ENCODE peak calls at places on chromosomes 7 and 10, in seven cellular contexts. A is AG09309, K is GM20000, S is neural progenitor cell, L is left ventricle myocardium inferior, J is thoracic aorta, D is upper lobe of right lung. E is an unnamed sample.

GRCh38 chr10:110919971-110920881 is 822 bp downstream of the SHOC2 start:
- DNase-seq in A (no peak), K (peak), S (peak), L (no peak), J (no peak), D (peak), E (peak)

GRCh38 chr7:130222-130572 is 62.2 kb upstream of the FAM20C start:
- DNase-seq in A (no peak), K (no peak), S (no peak), L (no peak), J (no peak), D (no peak), E (no peak)

GRCh38 chr7:158818325-158819213 is 10.7 kb downstream of the ESYT2 start:
- DNase-seq in A (peak), K (peak), S (peak), L (peak), J (peak), D (peak), E (peak)

GRCh38 chr7:25259487-25260243 is 31.4 kb upstream of the NPVF start:
- DNase-seq in A (peak), K (peak), S (peak), L (peak), J (no peak), D (no peak), E (peak)

GRCh38 chr7:23372671-23373070 is 73.5 kb downstream of the MALSU1 start:
- DNase-seq in A (no peak), K (no peak), S (no peak), L (no peak), J (no peak), D (no peak), E (no peak)

GRCh38 chr7:20352573-20353304 is 22.0 kb downstream of the ITGB8 start:
- DNase-seq in A (no peak), K (no peak), S (no peak), L (no peak), J (no peak), D (no peak), E (no peak)

GRCh38 chr10:73828166-73828565 is 16.8 kb upstream of the NDST2 start:
- DNase-seq in A (no peak), K (no peak), S (no peak), L (no peak), J (no peak), D (no peak), E (no peak)

GRCh38 chr7:22061781-22062180 is 116.1 kb upstream of the CDCA7L start:
- DNase-seq in A (no peak), K (no peak), S (no peak), L (no peak), J (no peak), D (no peak), E (no peak)

GRCh38 chr10:131453772-131454634 is 142.5 kb upstream of the TCERG1L start:
- DNase-seq in A (no peak), K (peak), S (peak), L (peak), J (no peak), D (peak), E (peak)

GRCh38 chr10:15896654-15897053 is 36.3 kb upstream of the MINDY3 start:
- DNase-seq in A (no peak), K (no peak), S (no peak), L (no peak), J (no peak), D (no peak), E (no peak)

GRCh38 chr7:63045575-63045974 is 953.1 kb upstream of the ZNF722 start:
- DNase-seq in A (no peak), K (no peak), S (no peak), L (no peak), J (no peak), D (no peak), E (no peak)

GRCh38 chr10:104337527-104337984 is 709 bp downstream of the ITPRIP start:
- DNase-seq in A (no peak), K (peak), S (peak), L (no peak), J (no peak), D (no peak), E (peak)

GRCh38 chr7:41116817-41117216 is 586.1 kb downstream of the INHBA start:
- DNase-seq in A (no peak), K (no peak), S (no peak), L (no peak), J (no peak), D (no peak), E (no peak)

GRCh38 chr7:53302511-53303246 is 267.2 kb downstream of the POM121L12 start:
- DNase-seq in A (no peak), K (no peak), S (no peak), L (no peak), J (no peak), D (no peak), E (no peak)

GRCh38 chr7:88344271-88344670 is 37.6 kb upstream of the STEAP4 start:
- DNase-seq in A (no peak), K (no peak), S (no peak), L (no peak), J (no peak), D (no peak), E (no peak)

GRCh38 chr10:124008187-124008970 is 85.0 kb downstream of the CHST15 start:
- DNase-seq in A (no peak), K (no peak), S (no peak), L (no peak), J (no peak), D (peak), E (no peak)

GRCh38 chr7:99648843-99649242 is 31.0 kb downstream of the CYP3A5 start:
- DNase-seq in A (no peak), K (no peak), S (no peak), L (no peak), J (no peak), D (no peak), E (no peak)

GRCh38 chr10:51170518-51171245 is 96.4 kb downstream of the PRKG1 start:
- DNase-seq in A (no peak), K (no peak), S (no peak), L (no peak), J (no peak), D (no peak), E (no peak)

GRCh38 chr10:80408198-80409085 is at the start of gene PRXL2A:
- DNase-seq in A (no peak), K (peak), S (peak), L (peak), J (peak), D (peak), E (peak)

GRCh38 chr10:14617125-14617524 is 157.6 kb downstream of the FAM107B start:
- DNase-seq in A (no peak), K (no peak), S (no peak), L (no peak), J (no peak), D (no peak), E (no peak)

GRCh38 chr7:69762821-69763352 is 164.6 kb downstream of the AUTS2 start:
- DNase-seq in A (no peak), K (no peak), S (no peak), L (no peak), J (no peak), D (no peak), E (peak)

GRCh38 chr10:126350216-126350992 is 37.9 kb downstream of the ADAM12 start:
- DNase-seq in A (peak), K (no peak), S (no peak), L (no peak), J (no peak), D (no peak), E (no peak)

GRCh38 chr10:18594574-18595156 is 56.7 kb downstream of the NSUN6 start:
- DNase-seq in A (no peak), K (no peak), S (peak), L (no peak), J (no peak), D (no peak), E (no peak)

GRCh38 chr7:135777626-135778398 is 29.2 kb upstream of the FAM180A start:
- DNase-seq in A (no peak), K (no peak), S (no peak), L (no peak), J (no peak), D (no peak), E (no peak)

GRCh38 chr10:34528320-34528719 is 286.8 kb downstream of the PARD3 start:
- DNase-seq in A (peak), K (no peak), S (peak), L (no peak), J (no peak), D (no peak), E (no peak)

GRCh38 chr7:106284516-106285050 is at the start of gene NAMPT:
- DNase-seq in A (no peak), K (peak), S (peak), L (peak), J (peak), D (no peak), E (peak)
- TF ChIP-seq CTCF in A (no peak), K (no peak), S (no peak), L (no peak), J (no peak), D (no peak), E (no peak)

GRCh38 chr10:29035721-29036120 is 253.1 kb upstream of the LYZL1 start:
- DNase-seq in A (no peak), K (no peak), S (no peak), L (no peak), J (no peak), D (no peak), E (no peak)
- TF ChIP-seq CTCF in A (no peak), K (no peak), S (no peak), L (no peak), J (no peak), D (no peak), E (no peak)

GRCh38 chr10:133093291-133093690 is 5.6 kb downstream of the ADGRA1 start:
- DNase-seq in A (no peak), K (no peak), S (no peak), L (no peak), J (no peak), D (no peak), E (no peak)

GRCh38 chr10:133090101-133090500 is 2.4 kb downstream of the ADGRA1 start:
- DNase-seq in A (no peak), K (no peak), S (no peak), L (no peak), J (no peak), D (no peak), E (no peak)

GRCh38 chr10:133089461-133089800 is 1.7 kb downstream of the ADGRA1 start:
- DNase-seq in A (no peak), K (no peak), S (no peak), L (no peak), J (no peak), D (no peak), E (no peak)

GRCh38 chr10:133090654-133091053 is 2.9 kb downstream of the ADGRA1 start:
- DNase-seq in A (no peak), K (no peak), S (no peak), L (no peak), J (no peak), D (no peak), E (no peak)

GRCh38 chr10:133091316-133091715 is 3.6 kb downstream of the ADGRA1 start:
- DNase-seq in A (no peak), K (no peak), S (no peak), L (no peak), J (no peak), D (no peak), E (no peak)
- TF ChIP-seq CTCF in A (no peak), K (no peak), S (no peak), L (no peak), J (no peak), D (no peak), E (no peak)

GRCh38 chr7:48876087-48876486 is 48.3 kb upstream of the CDC14C start:
- DNase-seq in A (no peak), K (no peak), S (no peak), L (no peak), J (no peak), D (no peak), E (no peak)

GRCh38 chr7:48872548-48872947 is 51.8 kb upstream of the CDC14C start:
- DNase-seq in A (no peak), K (no peak), S (no peak), L (no peak), J (no peak), D (no peak), E (no peak)

DNA sequence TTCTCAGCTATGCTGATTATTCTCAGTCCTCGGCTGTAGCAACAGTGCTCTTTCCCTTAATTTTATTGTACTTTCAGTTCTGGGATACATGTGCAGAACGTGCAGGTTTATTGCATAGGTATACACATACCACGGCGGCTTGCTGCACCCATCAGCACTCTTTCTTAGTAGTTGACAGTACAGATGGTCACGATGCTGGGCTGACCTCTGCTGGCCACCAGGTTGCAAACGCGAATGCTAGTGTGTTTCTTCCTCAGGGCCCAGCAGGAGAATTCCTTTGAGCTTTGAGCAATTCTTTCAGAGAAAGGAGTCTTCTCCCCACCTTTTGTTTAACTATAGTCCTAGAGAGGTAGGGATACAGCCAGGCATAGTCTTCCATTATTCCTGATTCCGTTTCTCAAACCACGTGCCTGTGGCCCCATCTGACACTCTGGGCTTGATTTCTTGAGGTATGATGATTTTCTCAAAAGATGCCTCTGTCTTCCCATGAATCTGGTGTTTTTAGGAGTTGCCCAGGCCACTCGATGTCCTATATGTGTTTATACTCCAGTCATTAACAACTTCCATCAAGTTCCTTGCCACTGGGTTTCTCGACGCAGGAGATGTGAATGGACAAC is 48.9 kb upstream of the CDC14C start:
- DNase-seq in A (no peak), K (no peak), S (peak), L (peak), J (no peak), D (peak), E (no peak)
- TF ChIP-seq CTCF in A (peak), K (peak), S (peak), L (peak), J (no peak), D (peak), E (peak)

GRCh38 chr10:60893231-60893630 is 50.8 kb downstream of the RHOBTB1 start:
- DNase-seq in A (no peak), K (no peak), S (no peak), L (no peak), J (no peak), D (no peak), E (no peak)
- TF ChIP-seq CTCF in A (no peak), K (no peak), S (no peak), L (no peak), J (no peak), D (no peak), E (no peak)

GRCh38 chr10:109881481-109881880 is 41.8 kb downstream of the XPNPEP1 start:
- DNase-seq in A (no peak), K (no peak), S (no peak), L (no peak), J (no peak), D (no peak), E (no peak)

GRCh38 chr10:109886037-109886787 is 37.1 kb downstream of the XPNPEP1 start:
- DNase-seq in A (peak), K (no peak), S (no peak), L (no peak), J (no peak), D (no peak), E (no peak)

GRCh38 chr10:109886788-109887155 is 36.5 kb downstream of the XPNPEP1 start:
- DNase-seq in A (no peak), K (no peak), S (no peak), L (no peak), J (no peak), D (no peak), E (no peak)

GRCh38 chr10:109882251-109883057 is 40.9 kb downstream of the XPNPEP1 start:
- DNase-seq in A (no peak), K (no peak), S (no peak), L (no peak), J (no peak), D (no peak), E (no peak)

GRCh38 chr10:109883859-109884771 is 39.2 kb downstream of the XPNPEP1 start:
- DNase-seq in A (peak), K (peak), S (peak), L (peak), J (peak), D (peak), E (peak)
- TF ChIP-seq CTCF in A (peak), K (peak), S (peak), L (peak), J (peak), D (peak), E (peak)

GRCh38 chr7:46885167-46885566 is 696.7 kb downstream of the TNS3 start:
- DNase-seq in A (no peak), K (no peak), S (no peak), L (no peak), J (no peak), D (no peak), E (no peak)
- TF ChIP-seq CTCF in A (no peak), K (no peak), S (no peak), L (no peak), J (no peak), D (no peak), E (no peak)

E was measured in GM13976.